ENCODE peak calls at places on chromosomes 4 and X, in seven cellular contexts. Q, F, K, S, C, G and H are unnamed samples.

GRCh38 chr4:11119474-11119873 is 309.2 kb downstream of the HS3ST1 start:
- DNase-seq in Q (no peak), F (no peak), K (no peak), S (no peak), C (no peak), G (no peak), H (no peak)

GRCh38 chrX:150763303-150763797 is 70.2 kb downstream of the MTMR1 start:
- DNase-seq in Q (no peak), F (no peak), K (no peak), S (no peak), C (no peak), G (no peak), H (no peak)

GRCh38 chrX:56248492-56248891 is 16.3 kb downstream of the KLF8 start:
- DNase-seq in Q (peak; percentile 38), F (peak; percentile 26), K (peak; percentile 63), S (peak; percentile 34), C (peak; percentile 60), G (no peak), H (peak; percentile 49)

GRCh38 chr4:163161536-163162205 is 5.0 kb downstream of the NAF1 start:
- DNase-seq in Q (no peak), F (no peak), K (no peak), S (no peak), C (no peak), G (no peak), H (no peak)

GRCh38 chrX:71514367-71515038 is 18.4 kb upstream of the OGT start:
- DNase-seq in Q (no peak), F (no peak), K (peak; percentile 38), S (no peak), C (no peak), G (no peak), H (peak; percentile 55)

GRCh38 chr4:185305979-185306442 is 89.7 kb downstream of the LRP2BP start:
- DNase-seq in Q (peak; percentile 85), F (no peak), K (peak; percentile 70), S (no peak), C (peak; percentile 92), G (no peak), H (no peak)

GRCh38 chr4:123777297-123777859 is 380.8 kb downstream of the SPRY1 start:
- DNase-seq in Q (no peak), F (no peak), K (no peak), S (no peak), C (no peak), G (no peak), H (no peak)

GRCh38 chr4:14180983-14181601 is 553.6 kb upstream of the BOD1L1 start:
- DNase-seq in Q (peak; percentile 35), F (no peak), K (no peak), S (no peak), C (no peak), G (no peak), H (no peak)

GRCh38 chr4:52880994-52881393 is 18.9 kb downstream of the RASL11B start:
- DNase-seq in Q (no peak), F (no peak), K (no peak), S (no peak), C (no peak), G (no peak), H (no peak)

GRCh38 chrX:133250184-133251080 is 32.3 kb upstream of the TFDP3 start:
- DNase-seq in Q (no peak), F (no peak), K (peak; percentile 38), S (no peak), C (peak; percentile 47), G (no peak), H (no peak)

GRCh38 chr4:185457136-185457535 is 14.4 kb downstream of the CCDC110 start:
- DNase-seq in Q (no peak), F (no peak), K (peak; percentile 36), S (no peak), C (peak; percentile 23), G (no peak), H (no peak)

GRCh38 chrX:106936246-106936645 is 16.0 kb downstream of the CLDN2 start:
- DNase-seq in Q (no peak), F (no peak), K (no peak), S (no peak), C (no peak), G (no peak), H (no peak)

GRCh38 chrX:133715715-133716114 is 269.7 kb downstream of the GPC3 start:
- DNase-seq in Q (no peak), F (no peak), K (no peak), S (no peak), C (no peak), G (no peak), H (no peak)

GRCh38 chr4:83830138-83830537 is 294.2 kb downstream of the GPAT3 start:
- DNase-seq in Q (no peak), F (no peak), K (peak; percentile 91), S (no peak), C (no peak), G (no peak), H (no peak)

GRCh38 chrX:47814853-47815252 is 21.8 kb upstream of the ZNF81 start:
- DNase-seq in Q (no peak), F (no peak), K (peak; percentile 48), S (no peak), C (peak; percentile 13), G (no peak), H (no peak)

GRCh38 chrX:133412246-133412645 is 3.0 kb downstream of the GPC4 start:
- DNase-seq in Q (no peak), F (no peak), K (peak; percentile 75), S (no peak), C (peak; percentile 55), G (no peak), H (no peak)

GRCh38 chrX:2627272-2627867 is 63.7 kb upstream of the CD99 start:
- DNase-seq in Q (no peak), F (peak; percentile 39), K (peak; percentile 80), S (no peak), C (peak; percentile 71), G (no peak), H (peak; percentile 33)

GRCh38 chr4:168511780-168512467 is 15.1 kb downstream of the PALLD start:
- DNase-seq in Q (no peak), F (peak; percentile 20), K (no peak), S (no peak), C (no peak), G (no peak), H (peak; percentile 70)

GRCh38 chr4:76213415-76214268 is at the start of gene SCARB2:
- DNase-seq in Q (no peak), F (peak; percentile 73), K (peak; percentile 86), S (peak; percentile 92), C (peak; percentile 91), G (peak; percentile 76), H (peak; percentile 81)
- H3K4me1 ChIP-seq in Q (peaks cover 29% of the 10 kb centered on the region), F (peaks cover 9% of the 10 kb centered on the region), K (peaks cover 7% of the 10 kb centered on the region), S (peaks cover 71% of the 10 kb centered on the region), C (peaks cover 19% of the 10 kb centered on the region), G (peaks cover 55% of the 10 kb centered on the region), H (peaks cover 42% of the 10 kb centered on the region)

GRCh38 chr4:4386736-4387392 is at the start of gene NSG1:
- DNase-seq in Q (no peak), F (no peak), K (no peak), S (no peak), C (peak; percentile 73), G (no peak), H (peak; percentile 45)
- H3K4me3 ChIP-seq in Q (peak within 1 kb of the TSS; percentile 36), F (peak within 1 kb of the TSS; percentile 42), K (peak within 1 kb of the TSS; percentile 29), S (peak within 1 kb of the TSS; percentile 60), C (peak within 1 kb of the TSS; percentile 85), G (peak within 1 kb of the TSS; percentile 19), H (peak within 1 kb of the TSS; percentile 54)

DNA sequence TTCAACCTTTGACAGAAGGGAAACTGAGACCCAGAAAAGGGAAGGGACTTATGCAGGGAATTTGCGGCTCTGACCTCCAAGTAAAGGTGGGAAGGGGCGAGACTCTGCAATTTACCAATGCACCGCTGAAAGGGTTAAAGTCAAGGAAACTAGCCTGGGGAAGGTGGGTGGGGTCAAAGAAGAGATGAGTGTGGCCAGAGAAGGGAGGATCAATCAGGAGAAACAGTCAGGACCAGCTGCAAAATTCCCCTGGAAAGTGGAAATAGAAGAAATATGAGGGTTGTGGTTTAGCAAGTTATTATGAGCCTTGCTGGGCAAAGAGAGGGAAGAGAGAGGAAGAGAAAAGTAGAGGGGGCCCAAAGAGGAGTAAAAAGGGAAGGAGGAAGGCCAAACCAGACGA is 30.5 kb downstream of the STARD8 start:
- DNase-seq in Q (no peak), F (no peak), K (no peak), S (no peak), C (no peak), G (no peak), H (no peak)
- H3K4me1 ChIP-seq in Q (no peaks in the 10 kb centered on the region), F (no peaks in the 10 kb centered on the region), K (peaks cover 2% of the 10 kb centered on the region), S (peaks cover 4% of the 10 kb centered on the region), C (no peaks in the 10 kb centered on the region), G (peaks cover 22% of the 10 kb centered on the region), H (no peaks in the 10 kb centered on the region)

DNA sequence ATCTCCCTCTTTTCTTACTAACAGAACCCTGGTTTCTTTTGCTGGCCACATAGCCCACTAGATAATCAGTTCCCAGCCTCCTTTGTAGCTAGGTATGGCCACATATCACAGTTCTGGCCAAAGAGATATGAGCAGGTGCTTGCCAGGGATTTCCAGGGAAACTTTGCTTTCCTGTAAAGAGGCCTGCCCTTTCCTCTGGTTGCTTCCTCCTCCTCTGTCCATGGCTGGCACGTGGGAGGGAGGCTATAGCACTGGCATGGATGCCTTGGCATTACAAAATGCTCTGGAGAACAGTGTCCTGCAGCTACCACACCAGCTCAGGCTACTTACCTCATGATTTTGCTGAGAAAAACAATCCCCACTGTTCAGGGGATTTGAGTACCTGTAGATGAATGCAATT is 27.5 kb downstream of the RAB33B start:
- DNase-seq in Q (no peak), F (no peak), K (no peak), S (no peak), C (no peak), G (no peak), H (no peak)
- H3K4me3 ChIP-seq in Q (no peak overlapping the region), F (no peak overlapping the region), K (no peak overlapping the region), S (no peak overlapping the region), C (no peak overlapping the region), G (no peak overlapping the region), H (no peak overlapping the region)